ENCODE peak calls at places on chromosome 4, in seven cellular contexts. I, C, V, M, O, F and Z are unnamed samples.
A peak's percentile ranks its signal among the peaks of the same experiment; 100 is the strongest.

GRCh38 chr4:94530073-94530472 is 78.3 kb downstream of the PDLIM5 start:
- DNase-seq in I (no peak), C (no peak), V (no peak), M (no peak), O (no peak), F (no peak), Z (no peak)

GRCh38 chr4:116122131-116122530 is 963.2 kb downstream of the TRAM1L1 start:
- DNase-seq in I (no peak), C (no peak), V (no peak), M (peak; percentile 55), O (no peak), F (no peak), Z (no peak)

GRCh38 chr4:16591867-16592266 is 306.6 kb downstream of the LDB2 start:
- DNase-seq in I (peak; percentile 55), C (peak; percentile 56), V (peak; percentile 11), M (no peak), O (no peak), F (no peak), Z (peak; percentile 57)

GRCh38 chr4:112234952-112235609 is 3.5 kb downstream of the AP1AR start:
- DNase-seq in I (peak; percentile 65), C (peak; percentile 4), V (no peak), M (peak; percentile 58), O (peak; percentile 19), F (peak; percentile 77), Z (peak; percentile 83)

GRCh38 chr4:187480146-187481145 is 515.1 kb upstream of the ZFP42 start:
- DNase-seq in I (no peak), C (no peak), V (no peak), M (peak; percentile 66), O (no peak), F (peak; percentile 23), Z (no peak)

GRCh38 chr4:107711831-107712230 is 8.2 kb downstream of the PAPSS1 start:
- DNase-seq in I (no peak), C (no peak), V (no peak), M (no peak), O (no peak), F (no peak), Z (no peak)

GRCh38 chr4:152734015-152734698 is 45.4 kb downstream of the TIGD4 start:
- DNase-seq in I (no peak), C (no peak), V (no peak), M (no peak), O (no peak), F (no peak), Z (no peak)

GRCh38 chr4:186628058-186628711 is 72.8 kb upstream of the MTNR1A start:
- DNase-seq in I (no peak), C (no peak), V (no peak), M (no peak), O (no peak), F (no peak), Z (no peak)

GRCh38 chr4:118941149-118941548 is 52.5 kb downstream of the SYNPO2 start:
- DNase-seq in I (peak; percentile 39), C (no peak), V (no peak), M (no peak), O (no peak), F (peak; percentile 24), Z (no peak)

GRCh38 chr4:3409571-3410091 is 32.1 kb upstream of the HGFAC start:
- DNase-seq in I (peak; percentile 16), C (no peak), V (no peak), M (no peak), O (no peak), F (no peak), Z (no peak)

GRCh38 chr4:7761720-7762119 is 177.9 kb downstream of the AFAP1 start:
- DNase-seq in I (peak; percentile 89), C (peak; percentile 54), V (no peak), M (peak; percentile 51), O (no peak), F (peak; percentile 85), Z (peak; percentile 82)

GRCh38 chr4:157824006-157824405 is 348.8 kb downstream of the GASK1B start:
- DNase-seq in I (no peak), C (no peak), V (no peak), M (peak; percentile 7), O (no peak), F (no peak), Z (no peak)

GRCh38 chr4:16213107-16213506 is 13.2 kb downstream of the TAPT1 start:
- DNase-seq in I (no peak), C (no peak), V (no peak), M (no peak), O (no peak), F (no peak), Z (no peak)

GRCh38 chr4:658031-658667 is 15.9 kb downstream of the ATP5ME start:
- DNase-seq in I (no peak), C (no peak), V (no peak), M (no peak), O (no peak), F (no peak), Z (no peak)

GRCh38 chr4:156594619-156595018 is 377.0 kb downstream of the PDGFC start:
- DNase-seq in I (peak; percentile 40), C (no peak), V (no peak), M (peak; percentile 15), O (no peak), F (no peak), Z (peak; percentile 8)

GRCh38 chr4:83370640-83370906 is 35.9 kb upstream of the HPSE start:
- DNase-seq in I (no peak), C (no peak), V (no peak), M (peak; percentile 12), O (no peak), F (no peak), Z (no peak)

GRCh38 chr4:82394896-82395295 is 21.1 kb upstream of the HNRNPD start:
- DNase-seq in I (no peak), C (no peak), V (no peak), M (no peak), O (no peak), F (no peak), Z (no peak)